ENCODE peak calls at places on chromosome 21, in five cellular contexts. W, R, P, C and Z are unnamed samples.

GRCh38 chr21:25528511-25528910 is 78.8 kb downstream of the MRPL39 start:
- DNase-seq in W (no peak), R (no peak), P (no peak), C (no peak), Z (no peak)

GRCh38 chr21:34639882-34640788 is 25.2 kb upstream of the RCAN1 start:
- DNase-seq in W (peak), R (no peak), P (no peak), C (no peak), Z (no peak)

GRCh38 chr21:44012474-44013379 is 618 bp downstream of the TRAPPC10 start:
- DNase-seq in W (peak), R (no peak), P (no peak), C (peak), Z (no peak)

GRCh38 chr21:43809853-43810504 is 20.6 kb downstream of the RRP1 start:
- DNase-seq in W (no peak), R (no peak), P (no peak), C (no peak), Z (no peak)

GRCh38 chr21:45276620-45277019 is 11.1 kb downstream of the POFUT2 start:
- DNase-seq in W (no peak), R (no peak), P (no peak), C (peak), Z (no peak)

GRCh38 chr21:22961248-22961647 is 1963.0 kb downstream of the NCAM2 start:
- DNase-seq in W (no peak), R (no peak), P (no peak), C (no peak), Z (no peak)

GRCh38 chr21:37877171-37877570 is 39.1 kb downstream of the KCNJ6 start:
- DNase-seq in W (peak), R (no peak), P (no peak), C (no peak), Z (peak)

GRCh38 chr21:35048706-35049617 is at the start of gene RUNX1:
- DNase-seq in W (peak), R (no peak), P (no peak), C (no peak), Z (peak)

GRCh38 chr21:40952551-40953330 is 105.8 kb upstream of the DSCAM start:
- DNase-seq in W (no peak), R (no peak), P (no peak), C (no peak), Z (no peak)

GRCh38 chr21:41365377-41366107 is 3.7 kb downstream of the MX2 start:
- DNase-seq in W (no peak), R (no peak), P (no peak), C (no peak), Z (no peak)

GRCh38 chr21:36704281-36704957 is 5.5 kb downstream of the SIM2 start:
- DNase-seq in W (no peak), R (no peak), P (no peak), C (no peak), Z (no peak)

GRCh38 chr21:46001821-46002681 is 20.5 kb downstream of the COL6A1 start:
- DNase-seq in W (no peak), R (no peak), P (no peak), C (no peak), Z (no peak)

GRCh38 chr21:42164064-42164789 is 54.7 kb upstream of the ABCG1 start:
- DNase-seq in W (peak), R (no peak), P (no peak), C (no peak), Z (no peak)

GRCh38 chr21:39705849-39706248 is 39.1 kb upstream of the IGSF5 start:
- DNase-seq in W (peak), R (no peak), P (no peak), C (no peak), Z (no peak)

GRCh38 chr21:43667191-43667904 is 8.0 kb downstream of the RRP1B start:
- DNase-seq in W (peak), R (no peak), P (no peak), C (no peak), Z (peak)

GRCh38 chr21:39071623-39072214 is 111.5 kb downstream of the PSMG1 start:
- DNase-seq in W (peak), R (peak), P (no peak), C (no peak), Z (no peak)